ENCODE peak calls at places on chromosomes 2 and 18, in seven cellular contexts. T is HCT116, P is PC-3, W is endothelial cell of umbilical vein, U is fibroblast of lung, S is hepatocyte, R is GM23248. J is an unnamed sample. For H3K4me1, the result is how much of the 10 kb centered on the place peaks cover.

GRCh38 chr2:190334479-190335224 is 8.7 kb upstream of the INPP1 start:
- DNase-seq in T (no peak), P (no peak), W (peak), U (no peak), S (peak), R (no peak), J (no peak)

GRCh38 chr2:144111443-144111842 is 408.5 kb downstream of the ZEB2 start:
- DNase-seq in T (no peak), P (peak), W (peak), U (peak), S (no peak), R (peak), J (peak)

GRCh38 chr2:229133155-229133772 is 137.8 kb downstream of the PID1 start:
- DNase-seq in T (peak), P (peak), W (no peak), U (peak), S (peak), R (peak), J (no peak)

GRCh38 chr2:54639609-54640008 is 83.9 kb upstream of the EML6 start:
- DNase-seq in T (no peak), P (peak), W (no peak), U (no peak), S (no peak), R (peak), J (no peak)

GRCh38 chr2:219627105-219628100 is at the start of gene SLC4A3:
- DNase-seq in T (no peak), P (peak), W (no peak), U (no peak), S (peak), R (peak), J (no peak)

GRCh38 chr2:47058061-47058931 is 96.8 kb downstream of the STPG4 start:
- DNase-seq in T (no peak), P (no peak), W (no peak), U (peak), S (peak), R (peak), J (no peak)

GRCh38 chr2:54503828-54504227 is 47.7 kb downstream of the SPTBN1 start:
- DNase-seq in T (no peak), P (peak), W (no peak), U (no peak), S (no peak), R (no peak), J (no peak)

GRCh38 chr2:230593765-230594164 is 118.9 kb upstream of the CAB39 start:
- DNase-seq in T (no peak), P (no peak), W (no peak), U (no peak), S (no peak), R (no peak), J (no peak)

GRCh38 chr2:64401501-64401880 is 52.5 kb upstream of the LGALSL start:
- DNase-seq in T (no peak), P (peak), W (no peak), U (no peak), S (peak), R (no peak), J (peak)

GRCh38 chr2:1601471-1602358 is 142.6 kb downstream of the PXDN start:
- DNase-seq in T (no peak), P (no peak), W (no peak), U (peak), S (no peak), R (no peak), J (no peak)

GRCh38 chr2:106701134-106701994 is 184.6 kb downstream of the ST6GAL2 start:
- DNase-seq in T (no peak), P (no peak), W (no peak), U (no peak), S (no peak), R (no peak), J (no peak)

GRCh38 chr18:7585272-7585670 is 18.2 kb downstream of the PTPRM start:
- DNase-seq in T (no peak), P (no peak), W (no peak), U (no peak), S (no peak), R (no peak), J (no peak)

GRCh38 chr18:10207682-10208081 is 246.8 kb upstream of the APCDD1 start:
- DNase-seq in T (no peak), P (no peak), W (no peak), U (no peak), S (no peak), R (no peak), J (no peak)

DNA sequence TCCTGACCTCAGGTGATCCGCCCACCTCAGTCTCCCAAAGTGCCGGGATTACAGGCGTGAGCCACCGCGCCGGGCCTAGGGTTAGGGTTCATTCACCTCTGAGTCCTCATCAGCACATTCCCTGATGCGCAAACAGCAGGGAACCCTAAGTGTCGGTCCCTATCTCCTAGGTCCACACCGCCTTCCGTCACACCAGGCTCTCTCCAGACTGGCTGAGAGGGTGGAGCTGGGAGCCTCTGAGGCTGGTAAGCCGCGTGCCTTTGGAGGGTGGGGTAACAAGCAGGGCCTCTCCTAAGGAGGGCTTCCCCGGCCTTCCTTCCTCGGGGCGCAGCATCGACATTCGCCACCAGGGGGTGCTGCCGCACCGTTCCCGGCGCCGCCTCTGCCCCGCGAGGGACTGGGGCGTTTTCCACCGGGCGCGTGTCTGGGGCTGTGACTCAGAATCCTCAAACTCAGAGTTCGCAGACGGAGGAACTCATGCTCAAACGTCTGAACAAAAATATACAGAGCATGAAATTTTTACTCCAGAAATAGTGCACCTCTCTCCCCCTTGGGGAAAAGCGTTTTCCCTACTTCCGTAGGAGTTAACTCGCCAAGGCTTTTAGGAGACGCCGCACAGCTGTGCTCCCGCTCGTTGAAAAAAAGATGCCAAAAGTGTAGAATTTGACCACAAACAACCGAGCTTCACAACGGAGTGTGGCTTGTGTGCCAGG is 63.9 kb upstream of the ASAP2 start:
- DNase-seq in T (peak), P (peak), W (peak), U (peak), S (peak), R (peak), J (peak)
- TF ChIP-seq EZH2 in T (no peak), P (no peak), W (no peak), U (no peak), S (no peak), R (no peak), J (no peak)

DNA sequence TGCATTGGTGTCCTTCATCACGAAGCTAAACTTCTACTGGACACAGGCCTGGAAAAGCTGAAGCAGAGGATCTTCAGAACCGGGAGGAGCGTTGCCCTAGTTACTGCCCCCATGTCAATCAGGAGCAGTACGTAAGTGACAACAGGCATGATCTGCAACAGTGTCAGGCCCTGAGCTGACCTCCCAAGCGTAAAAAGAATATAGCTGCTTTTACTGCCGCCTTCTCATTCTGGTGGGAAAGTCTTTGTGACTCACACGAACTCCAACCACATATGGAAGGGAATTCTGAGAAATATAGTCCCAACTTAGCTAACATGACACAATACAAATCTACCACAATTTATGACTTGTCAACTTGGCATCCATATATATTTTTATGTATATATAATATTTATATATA is 1007.7 kb upstream of the CDH2 start:
- DNase-seq in T (no peak), P (peak), W (no peak), U (peak), S (no peak), R (no peak), J (no peak)
- H2AFZ ChIP-seq in T (no peak), P (peak), W (no peak), U (no peak), S (no peak), R (peak), J (no peak)

GRCh38 chr2:121649402-121649651 is at the start of gene CLASP1:
- DNase-seq in T (peak), P (peak), W (peak), U (no peak), S (peak), R (peak), J (peak)

GRCh38 chr2:121648206-121648605 is 1.1 kb downstream of the CLASP1 start:
- DNase-seq in T (no peak), P (no peak), W (no peak), U (peak), S (peak), R (peak), J (no peak)

GRCh38 chr2:121647396-121647795 is 1.9 kb downstream of the CLASP1 start:
- DNase-seq in T (no peak), P (no peak), W (no peak), U (no peak), S (no peak), R (no peak), J (no peak)

GRCh38 chr2:121649652-121650553 is 641 bp upstream of the CLASP1 start:
- DNase-seq in T (peak), P (peak), W (peak), U (peak), S (peak), R (peak), J (peak)

DNA sequence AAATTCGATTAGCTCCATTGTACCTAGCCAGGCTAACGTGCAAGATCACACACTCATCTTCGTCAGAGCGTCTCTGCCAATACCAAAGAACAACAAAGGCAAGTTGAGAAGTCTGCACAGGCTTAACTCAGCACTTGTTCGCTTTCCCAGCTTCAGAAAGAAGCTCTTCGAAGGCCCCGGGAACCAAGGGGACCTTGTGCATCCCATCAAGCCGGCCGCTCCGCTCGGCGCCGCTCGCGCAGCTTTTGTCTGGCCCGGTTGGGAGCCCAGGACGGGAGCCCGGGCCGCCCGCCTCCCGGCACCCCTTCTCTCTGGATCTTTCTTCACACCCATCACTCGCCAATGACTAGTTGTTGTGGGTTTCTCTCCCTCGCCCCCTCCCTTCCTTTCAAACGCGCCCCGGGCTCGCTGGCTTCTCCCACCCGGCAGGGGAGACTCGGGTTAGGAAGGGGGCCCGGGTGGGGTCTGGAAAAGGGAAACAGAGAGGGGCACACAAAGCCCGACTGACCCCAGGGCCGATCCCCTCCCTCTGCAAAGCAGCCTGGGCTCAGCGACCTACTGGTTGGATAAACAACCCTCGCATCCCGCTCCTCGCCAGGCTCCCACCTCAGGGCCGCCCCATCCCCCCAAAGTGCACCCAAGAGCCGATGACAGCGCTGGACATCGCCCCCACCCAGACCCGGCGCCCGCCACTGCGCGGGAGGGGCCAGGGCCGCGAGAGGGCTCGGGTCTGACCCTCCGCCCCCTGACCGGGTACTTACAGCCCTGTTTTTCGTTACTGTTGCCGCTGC is 456 bp downstream of the CLASP1 start:
- DNase-seq in T (no peak), P (peak), W (peak), U (peak), S (peak), R (peak), J (peak)
- H3K4me1 ChIP-seq in T (under half), P (under half), W (under half), U (under half), S (under half), R (under half), J (under half)

GRCh38 chr18:44437603-44438002 is 243.1 kb upstream of the SETBP1 start:
- DNase-seq in T (no peak), P (no peak), W (no peak), U (no peak), S (no peak), R (no peak), J (no peak)
- TF ChIP-seq EZH2 in T (no peak), P (no peak), W (no peak), U (no peak), S (no peak), R (no peak), J (no peak)

GRCh38 chr18:77133051-77133919 is 702 bp upstream of the MBP start:
- DNase-seq in T (no peak), P (peak), W (no peak), U (no peak), S (peak), R (no peak), J (peak)
- H2AFZ ChIP-seq in T (peak), P (peak), W (no peak), U (no peak), S (peak), R (peak), J (peak)

J was measured in PC-9.